ENCODE peak calls at places on chromosomes 16 and 17, in eight cellular contexts. M, S, A, N, V, B, Q and W are unnamed samples.

GRCh38 chr17:56185905-56186783 is 32.9 kb downstream of the ANKFN1 start:
- DNase-seq in A (peak; percentile 90), N (no peak), M (peak; percentile 81), V (peak; percentile 94), B (no peak), Q (no peak), S (peak; percentile 96), W (no peak)

GRCh38 chr17:73952136-73952497 is 251.4 kb upstream of the RPL38 start:
- DNase-seq in N (no peak), M (no peak), V (no peak), B (peak; percentile 65), Q (no peak), S (no peak), A (no peak), W (no peak)

GRCh38 chr16:29641561-29641960 is 21.5 kb upstream of the SPN start:
- DNase-seq in V (no peak), M (no peak), A (no peak), S (no peak), Q (no peak), N (no peak), B (no peak), W (no peak)

GRCh38 chr16:12462690-12463646 is 340.7 kb downstream of the CPPED1 start:
- DNase-seq in N (no peak), M (peak; percentile 27), Q (no peak), S (peak; percentile 79), V (peak; percentile 82), B (no peak), A (peak; percentile 50), W (no peak)

GRCh38 chr16:48687421-48688038 is 77.5 kb upstream of the N4BP1 start:
- DNase-seq in Q (peak; percentile 80), N (peak; percentile 49), S (peak; percentile 31), V (peak; percentile 67), A (peak; percentile 83), B (peak; percentile 70), M (peak; percentile 88), W (peak; percentile 42)

GRCh38 chr17:69960755-69961154 is 114.3 kb upstream of the KCNJ16 start:
- DNase-seq in S (no peak), B (no peak), A (no peak), M (no peak), V (no peak), Q (no peak), N (no peak), W (no peak)

GRCh38 chr17:76014100-76014924 is 12.8 kb downstream of the EVPL start:
- DNase-seq in A (peak; percentile 79), S (peak; percentile 21), Q (peak; percentile 98), B (peak; percentile 76), V (peak; percentile 58), N (peak; percentile 82), M (peak; percentile 88), W (peak; percentile 71)

GRCh38 chr17:80870401-80870800 is 121.2 kb upstream of the CHMP6 start:
- DNase-seq in Q (no peak), V (no peak), B (no peak), M (no peak), S (no peak), N (no peak), A (no peak), W (no peak)

GRCh38 chr16:49748322-49748721 is 107.6 kb downstream of the ZNF423 start:
- DNase-seq in V (no peak), B (no peak), S (peak; percentile 73), Q (no peak), A (peak; percentile 40), N (no peak), M (no peak), W (no peak)

GRCh38 chr16:76293980-76294690 is 16.9 kb downstream of the CNTNAP4 start:
- DNase-seq in B (no peak), Q (no peak), A (no peak), N (no peak), V (no peak), M (peak; percentile 68), S (no peak), W (no peak)

DNA sequence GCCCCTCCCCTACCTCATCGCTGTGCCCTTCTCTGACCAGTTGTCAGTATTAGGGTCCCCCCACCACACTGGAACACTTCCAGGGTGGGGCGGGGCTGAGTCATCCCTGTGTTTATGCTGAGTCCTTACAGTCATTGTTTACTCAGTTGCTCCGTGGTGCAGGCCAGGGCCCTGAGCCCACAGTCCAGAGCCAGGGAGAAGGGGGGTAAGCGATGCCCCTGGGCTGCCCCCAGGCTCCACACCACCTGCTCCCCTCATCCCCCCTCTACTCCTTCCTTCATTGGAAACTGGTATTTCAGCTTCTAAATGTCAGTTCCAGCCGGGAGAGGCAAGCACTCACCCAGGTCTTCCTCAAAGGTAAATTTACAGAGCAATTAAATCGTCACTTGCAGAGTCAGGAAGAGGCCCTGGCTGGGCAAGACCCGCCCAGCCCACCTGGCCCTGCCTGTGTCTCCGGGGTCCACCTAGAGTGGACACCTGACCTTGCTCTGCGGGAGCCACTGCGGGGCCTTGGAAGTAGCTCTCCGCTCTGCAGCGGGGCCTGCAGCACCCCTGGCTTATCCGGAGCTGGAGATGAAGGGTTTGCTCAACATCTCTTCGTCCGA is 4.8 kb downstream of the ATP2A3 start:
- DNase-seq in S (peak; percentile 53), Q (peak; percentile 64), V (peak; percentile 83), B (no peak), N (no peak), A (peak; percentile 55), M (peak; percentile 40), W (peak; percentile 88)
- H3K4me1 ChIP-seq in S (peaks cover 13% of the 10 kb centered on the region), Q (no peaks in the 10 kb centered on the region), V (peaks cover 17% of the 10 kb centered on the region), B (peaks cover 4% of the 10 kb centered on the region), N (peaks cover 55% of the 10 kb centered on the region), A (no peaks in the 10 kb centered on the region), M (peaks cover 4% of the 10 kb centered on the region), W (peaks cover 33% of the 10 kb centered on the region)

GRCh38 chr17:29570521-29570920 is 2.0 kb downstream of the TP53I13 start:
- DNase-seq in Q (peak; percentile 32), B (no peak), M (no peak), S (no peak), V (no peak), A (no peak), N (peak; percentile 1), W (peak; percentile 19)

GRCh38 chr17:29573558-29573870 is 5.0 kb downstream of the TP53I13 start:
- DNase-seq in B (no peak), S (no peak), Q (no peak), V (no peak), A (no peak), N (no peak), M (no peak), W (no peak)

GRCh38 chr17:29572691-29573557 is 4.4 kb downstream of the TP53I13 start:
- DNase-seq in Q (peak; percentile 90), M (peak; percentile 63), N (no peak), V (peak; percentile 56), S (no peak), B (peak; percentile 54), A (peak; percentile 85), W (peak; percentile 47)

GRCh38 chr17:29571486-29571882 is 3.0 kb downstream of the TP53I13 start:
- DNase-seq in A (no peak), S (no peak), Q (no peak), V (no peak), N (no peak), B (no peak), M (no peak), W (peak; percentile 16)

GRCh38 chr17:29571883-29572681 is 3.6 kb downstream of the TP53I13 start:
- DNase-seq in V (no peak), S (no peak), B (no peak), M (no peak), N (no peak), Q (no peak), A (peak; percentile 56), W (peak; percentile 19)
- H3K9ac ChIP-seq in V (no peak overlapping the region), S (no peak overlapping the region), B (peak overlapping the region; percentile 30), M (peak overlapping the region; percentile 42), N (peak overlapping the region; percentile 8), Q (no peak overlapping the region), A (peak overlapping the region; percentile 51), W (no peak overlapping the region)

DNA sequence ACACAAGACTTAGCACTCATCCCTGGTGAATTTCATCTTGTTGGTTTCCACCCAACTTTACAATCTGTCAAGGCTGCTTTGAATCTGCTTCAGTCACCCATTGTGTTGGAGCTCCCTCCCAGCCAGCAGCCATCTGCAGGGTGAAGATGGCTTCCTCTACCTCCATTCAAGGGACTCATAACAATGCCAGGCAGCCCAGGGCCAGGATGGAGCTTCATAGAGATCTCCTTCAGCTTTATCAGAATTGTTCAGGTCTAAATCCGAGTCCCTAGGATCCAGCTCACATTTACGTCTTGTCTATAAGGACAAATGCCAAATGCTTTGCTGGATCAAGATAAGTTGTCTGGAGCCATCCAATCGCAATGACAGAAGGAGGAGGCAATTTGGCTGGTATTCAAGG is 3.6 kb upstream of the FAM171A2 start:
- DNase-seq in V (no peak), S (no peak), Q (no peak), A (no peak), M (no peak), N (no peak), B (no peak), W (no peak)
- H3K4me1 ChIP-seq in V (peaks cover 2% of the 10 kb centered on the region), S (peaks cover 9% of the 10 kb centered on the region), Q (peaks cover 7% of the 10 kb centered on the region), A (no peaks in the 10 kb centered on the region), M (peaks cover 12% of the 10 kb centered on the region), N (peaks cover 14% of the 10 kb centered on the region), B (peaks cover 2% of the 10 kb centered on the region), W (no peaks in the 10 kb centered on the region)

GRCh38 chr16:89574681-89575246 is 794 bp upstream of the CPNE7 start:
- DNase-seq in A (peak; percentile 93), M (peak; percentile 93), Q (peak; percentile 94), B (no peak), V (peak; percentile 61), N (no peak), S (peak; percentile 36), W (peak; percentile 57)

GRCh38 chr16:89575247-89576172 is at the start of gene CPNE7:
- DNase-seq in N (no peak), V (no peak), A (peak; percentile 61), S (no peak), Q (peak; percentile 73), M (peak; percentile 57), B (no peak), W (no peak)

GRCh38 chr16:89572478-89573205 is 2.9 kb upstream of the CPNE7 start:
- DNase-seq in N (no peak), V (no peak), A (no peak), S (no peak), Q (no peak), M (no peak), B (no peak), W (no peak)

GRCh38 chr16:89572042-89572441 is 3.5 kb upstream of the CPNE7 start:
- DNase-seq in S (no peak), Q (no peak), A (peak; percentile 30), M (no peak), B (no peak), V (no peak), N (no peak), W (no peak)

DNA sequence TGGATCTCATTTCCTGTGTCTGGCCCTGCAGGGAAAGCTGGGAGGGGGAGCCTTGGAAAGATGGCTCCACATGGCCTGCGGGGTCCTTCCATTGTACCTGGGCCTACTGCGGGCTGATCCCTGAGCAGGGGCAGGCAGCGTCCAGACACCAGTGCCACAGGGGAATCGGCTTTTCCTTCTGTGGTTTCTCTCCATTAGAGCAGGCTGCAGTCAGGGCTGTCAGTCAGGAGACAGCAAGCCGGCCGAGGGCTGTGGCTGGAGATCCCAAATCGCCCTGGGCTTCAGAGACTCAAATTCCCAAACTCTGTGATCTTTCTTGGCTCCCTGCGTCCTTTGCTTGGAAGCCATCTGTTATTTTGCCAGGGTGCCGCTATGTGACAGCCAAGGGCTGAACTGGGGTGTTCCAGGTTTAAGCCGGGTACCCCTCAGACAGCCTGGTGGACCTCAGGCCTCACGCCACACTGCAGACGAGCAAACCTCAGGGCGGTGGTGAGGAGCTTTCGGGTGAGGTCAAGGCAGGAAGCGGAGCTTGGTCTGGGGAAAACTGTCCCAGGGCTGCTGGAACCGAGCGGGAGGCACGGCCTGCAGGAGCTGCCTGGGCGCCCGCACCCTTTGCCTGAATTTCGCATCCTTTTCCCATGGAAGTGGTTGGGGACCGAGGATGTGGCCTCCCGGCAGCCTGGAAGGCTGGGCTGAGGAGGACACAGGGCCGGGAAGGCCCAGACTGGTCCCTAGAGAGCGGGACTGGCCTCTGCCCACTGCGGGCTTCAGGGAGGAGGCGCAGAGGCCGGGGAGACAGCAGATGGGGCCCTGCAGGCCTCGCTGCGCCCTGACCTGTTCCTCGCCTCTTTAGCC is 1.5 kb upstream of the CPNE7 start:
- DNase-seq in V (no peak), B (no peak), N (no peak), Q (no peak), M (no peak), A (no peak), S (no peak), W (no peak)
- H3K9ac ChIP-seq in V (peak overlapping the region; percentile 24), B (peak overlapping the region; percentile 45), N (no peak overlapping the region), Q (no peak overlapping the region), M (peak overlapping the region; percentile 45), A (peak overlapping the region; percentile 64), S (peak overlapping the region; percentile 53), W (no peak overlapping the region)